ENCODE peak calls at places on chromosomes 3 and 15, in five cellular contexts. One of them, this sample, is unnamed.
A peak's percentile ranks its signal among the peaks of the same experiment; 100 is the strongest.

GRCh38 chr3:113533534-113533892 is 1.2 kb downstream of the SIDT1 start:
- DNase-seq in psoas muscle: no peak
- DNase-seq in sigmoid colon: no peak
- DNase-seq in esophagus muscularis mucosa: no peak
- DNase-seq in gastrocnemius medialis: no peak
- DNase-seq in this sample: no peak

GRCh38 chr3:65967376-65967775 is 71.3 kb downstream of the MAGI1 start:
- DNase-seq in psoas muscle: no peak
- DNase-seq in gastrocnemius medialis: no peak
- DNase-seq in esophagus muscularis mucosa: no peak
- DNase-seq in sigmoid colon: no peak
- DNase-seq in this sample: no peak

GRCh38 chr3:97297032-97297431 is 467.5 kb upstream of the ARL6 start:
- DNase-seq in psoas muscle: no peak
- DNase-seq in esophagus muscularis mucosa: no peak
- DNase-seq in gastrocnemius medialis: no peak
- DNase-seq in sigmoid colon: no peak
- DNase-seq in this sample: no peak

GRCh38 chr3:197365621-197366020 is 67.2 kb upstream of the DLG1 start:
- DNase-seq in gastrocnemius medialis: no peak
- DNase-seq in psoas muscle: no peak
- DNase-seq in esophagus muscularis mucosa: no peak
- DNase-seq in sigmoid colon: no peak
- DNase-seq in this sample: no peak

GRCh38 chr15:90902996-90903732 is at the start of gene MAN2A2:
- DNase-seq in esophagus muscularis mucosa: no peak
- DNase-seq in gastrocnemius medialis: peak; percentile 82
- DNase-seq in sigmoid colon: no peak
- DNase-seq in psoas muscle: peak; percentile 71
- DNase-seq in this sample: peak; percentile 53

GRCh38 chr3:147410126-147410517 is 957 bp downstream of the ZIC1 start:
- DNase-seq in esophagus muscularis mucosa: no peak
- DNase-seq in sigmoid colon: no peak
- DNase-seq in psoas muscle: no peak
- DNase-seq in gastrocnemius medialis: no peak
- DNase-seq in this sample: no peak

GRCh38 chr3:98734737-98735136 is 28.4 kb upstream of the ST3GAL6 start:
- DNase-seq in psoas muscle: no peak
- DNase-seq in sigmoid colon: no peak
- DNase-seq in gastrocnemius medialis: no peak
- DNase-seq in esophagus muscularis mucosa: no peak
- DNase-seq in this sample: no peak

GRCh38 chr15:36356978-36357582 is 222.3 kb upstream of the CDIN1 start:
- DNase-seq in psoas muscle: no peak
- DNase-seq in esophagus muscularis mucosa: no peak
- DNase-seq in gastrocnemius medialis: no peak
- DNase-seq in sigmoid colon: no peak
- DNase-seq in this sample: no peak

GRCh38 chr3:123343296-123344174 is 105.4 kb downstream of the ADCY5 start:
- DNase-seq in sigmoid colon: peak; percentile 66
- DNase-seq in esophagus muscularis mucosa: no peak
- DNase-seq in psoas muscle: no peak
- DNase-seq in gastrocnemius medialis: no peak
- DNase-seq in this sample: no peak

GRCh38 chr3:23161308-23161707 is 41.8 kb upstream of the UBE2E2 start:
- DNase-seq in esophagus muscularis mucosa: no peak
- DNase-seq in gastrocnemius medialis: no peak
- DNase-seq in sigmoid colon: no peak
- DNase-seq in psoas muscle: no peak
- DNase-seq in this sample: no peak

GRCh38 chr15:74402873-74403589 is 30.7 kb downstream of the SEMA7A start:
- DNase-seq in esophagus muscularis mucosa: no peak
- DNase-seq in sigmoid colon: no peak
- DNase-seq in gastrocnemius medialis: no peak
- DNase-seq in psoas muscle: no peak
- DNase-seq in this sample: no peak

GRCh38 chr3:60972599-60972998 is 278.7 kb downstream of the FHIT start:
- DNase-seq in sigmoid colon: no peak
- DNase-seq in psoas muscle: no peak
- DNase-seq in esophagus muscularis mucosa: no peak
- DNase-seq in gastrocnemius medialis: no peak
- DNase-seq in this sample: no peak

GRCh38 chr3:194042947-194043346 is 93.0 kb upstream of the HES1 start:
- DNase-seq in sigmoid colon: no peak
- DNase-seq in gastrocnemius medialis: no peak
- DNase-seq in psoas muscle: no peak
- DNase-seq in esophagus muscularis mucosa: no peak
- DNase-seq in this sample: no peak

GRCh38 chr15:27989428-27989827 is 109.7 kb downstream of the OCA2 start:
- DNase-seq in esophagus muscularis mucosa: peak; percentile 88
- DNase-seq in psoas muscle: no peak
- DNase-seq in sigmoid colon: no peak
- DNase-seq in gastrocnemius medialis: no peak
- DNase-seq in this sample: no peak

GRCh38 chr3:196280689-196281463 is 6.7 kb downstream of the PCYT1A start:
- DNase-seq in esophagus muscularis mucosa: no peak
- DNase-seq in gastrocnemius medialis: no peak
- DNase-seq in psoas muscle: no peak
- DNase-seq in sigmoid colon: no peak
- DNase-seq in this sample: no peak

GRCh38 chr3:195001961-195002861 is 268.7 kb downstream of the XXYLT1 start:
- DNase-seq in sigmoid colon: no peak
- DNase-seq in esophagus muscularis mucosa: no peak
- DNase-seq in psoas muscle: peak; percentile 55
- DNase-seq in gastrocnemius medialis: no peak
- DNase-seq in this sample: peak; percentile 40

GRCh38 chr15:56076651-56077050 is 83.2 kb upstream of the NEDD4 start:
- DNase-seq in gastrocnemius medialis: no peak
- DNase-seq in esophagus muscularis mucosa: no peak
- DNase-seq in psoas muscle: no peak
- DNase-seq in sigmoid colon: no peak
- DNase-seq in this sample: no peak

GRCh38 chr15:96367436-96368200 is 37.1 kb downstream of the NR2F2 start:
- DNase-seq in psoas muscle: no peak
- DNase-seq in sigmoid colon: no peak
- DNase-seq in esophagus muscularis mucosa: no peak
- DNase-seq in gastrocnemius medialis: no peak
- DNase-seq in this sample: no peak

GRCh38 chr15:29920515-29920914 is 98.2 kb upstream of the TJP1 start:
- DNase-seq in sigmoid colon: no peak
- DNase-seq in gastrocnemius medialis: no peak
- DNase-seq in psoas muscle: no peak
- DNase-seq in esophagus muscularis mucosa: no peak
- DNase-seq in this sample: no peak

GRCh38 chr3:89227218-89227617 is 119.8 kb downstream of the EPHA3 start:
- DNase-seq in sigmoid colon: no peak
- DNase-seq in esophagus muscularis mucosa: no peak
- DNase-seq in gastrocnemius medialis: no peak
- DNase-seq in psoas muscle: no peak
- DNase-seq in this sample: no peak

GRCh38 chr15:34119291-34119690 is 17.4 kb downstream of the PGBD4 start:
- DNase-seq in gastrocnemius medialis: no peak
- DNase-seq in esophagus muscularis mucosa: no peak
- DNase-seq in sigmoid colon: no peak
- DNase-seq in psoas muscle: no peak
- DNase-seq in this sample: no peak

GRCh38 chr3:196995027-196995426 is 26.4 kb upstream of the PIGZ start:
- DNase-seq in sigmoid colon: peak; percentile 22
- DNase-seq in psoas muscle: no peak
- DNase-seq in gastrocnemius medialis: no peak
- DNase-seq in esophagus muscularis mucosa: no peak
- DNase-seq in this sample: no peak

GRCh38 chr3:63132456-63133250 is 145.5 kb upstream of the SYNPR start:
- DNase-seq in gastrocnemius medialis: no peak
- DNase-seq in esophagus muscularis mucosa: peak; percentile 90
- DNase-seq in sigmoid colon: no peak
- DNase-seq in psoas muscle: no peak
- DNase-seq in this sample: no peak

GRCh38 chr3:45488581-45488980 is 100.2 kb downstream of the LARS2 start:
- DNase-seq in sigmoid colon: no peak
- DNase-seq in esophagus muscularis mucosa: no peak
- DNase-seq in psoas muscle: no peak
- DNase-seq in gastrocnemius medialis: no peak
- DNase-seq in this sample: no peak

GRCh38 chr3:61901986-61902385 is 340.6 kb downstream of the PTPRG start:
- DNase-seq in esophagus muscularis mucosa: no peak
- DNase-seq in psoas muscle: no peak
- DNase-seq in sigmoid colon: no peak
- DNase-seq in gastrocnemius medialis: no peak
- DNase-seq in this sample: no peak

GRCh38 chr3:132870596-132870995 is 148.4 kb upstream of the NPHP3 start:
- DNase-seq in gastrocnemius medialis: no peak
- DNase-seq in psoas muscle: no peak
- DNase-seq in sigmoid colon: no peak
- DNase-seq in esophagus muscularis mucosa: no peak
- DNase-seq in this sample: no peak

GRCh38 chr3:77079988-77080585 is 40.2 kb downstream of the ROBO2 start:
- DNase-seq in sigmoid colon: no peak
- DNase-seq in psoas muscle: no peak
- DNase-seq in esophagus muscularis mucosa: no peak
- DNase-seq in gastrocnemius medialis: no peak
- DNase-seq in this sample: no peak

GRCh38 chr3:112375117-112375516 is 42.2 kb downstream of the CD200 start:
- DNase-seq in psoas muscle: no peak
- DNase-seq in sigmoid colon: no peak
- DNase-seq in esophagus muscularis mucosa: no peak
- DNase-seq in gastrocnemius medialis: no peak
- DNase-seq in this sample: no peak

GRCh38 chr3:112373476-112373875 is 40.5 kb downstream of the CD200 start:
- DNase-seq in psoas muscle: no peak
- DNase-seq in esophagus muscularis mucosa: no peak
- DNase-seq in sigmoid colon: no peak
- DNase-seq in gastrocnemius medialis: no peak
- DNase-seq in this sample: no peak

GRCh38 chr3:112374334-112374734 is 41.4 kb downstream of the CD200 start:
- DNase-seq in sigmoid colon: no peak
- DNase-seq in psoas muscle: no peak
- DNase-seq in esophagus muscularis mucosa: no peak
- DNase-seq in gastrocnemius medialis: no peak
- DNase-seq in this sample: no peak

GRCh38 chr3:112372396-112372795 is 39.4 kb downstream of the CD200 start:
- DNase-seq in esophagus muscularis mucosa: no peak
- DNase-seq in sigmoid colon: no peak
- DNase-seq in gastrocnemius medialis: no peak
- DNase-seq in psoas muscle: no peak
- DNase-seq in this sample: no peak

GRCh38 chr3:112373924-112374323 is 41.0 kb downstream of the CD200 start:
- DNase-seq in esophagus muscularis mucosa: no peak
- DNase-seq in sigmoid colon: no peak
- DNase-seq in gastrocnemius medialis: no peak
- DNase-seq in psoas muscle: no peak
- DNase-seq in this sample: no peak
- H3K27ac ChIP-seq in esophagus muscularis mucosa: no peak overlapping the region
- H3K27ac ChIP-seq in sigmoid colon: no peak overlapping the region
- H3K27ac ChIP-seq in gastrocnemius medialis: peak overlapping the region; percentile 40
- H3K27ac ChIP-seq in psoas muscle: no peak overlapping the region
- H3K27ac ChIP-seq in this sample: no peak overlapping the region

DNA sequence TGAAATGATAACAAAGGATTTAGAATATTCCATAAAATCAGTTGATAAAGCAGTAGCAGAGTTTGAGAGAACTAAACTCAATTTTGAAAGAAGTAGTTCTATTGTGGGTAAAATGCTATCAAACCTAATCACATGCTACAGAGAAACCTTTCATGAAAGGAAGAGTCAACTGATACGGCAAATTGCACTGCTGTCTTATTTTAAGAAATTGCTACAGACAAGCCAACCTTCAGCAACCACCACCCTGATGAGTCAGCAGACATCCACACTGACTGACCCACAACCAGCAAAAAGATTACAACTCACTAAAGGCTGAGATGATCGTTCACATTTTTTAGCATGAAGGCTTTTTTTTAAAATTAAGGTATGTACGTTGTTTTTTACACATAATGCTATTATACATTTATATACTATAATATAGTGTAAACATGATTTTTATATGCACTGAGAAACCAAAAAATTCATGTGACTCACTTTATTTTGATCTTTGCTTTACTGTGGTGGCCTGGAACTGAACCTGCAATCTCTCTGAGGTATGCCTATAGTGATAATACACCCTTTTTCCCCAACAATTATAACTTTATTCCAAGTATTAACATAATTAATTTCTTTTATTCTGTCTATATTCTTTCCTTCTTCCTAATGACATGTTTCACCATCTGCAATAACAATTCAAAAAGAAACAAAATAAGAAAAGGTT is 109.9 kb downstream of the TBC1D5 start:
- DNase-seq in gastrocnemius medialis: peak; percentile 47
- DNase-seq in sigmoid colon: no peak
- DNase-seq in psoas muscle: peak; percentile 20
- DNase-seq in esophagus muscularis mucosa: no peak
- DNase-seq in this sample: peak; percentile 36
- H3K27ac ChIP-seq in gastrocnemius medialis: peak overlapping the region; percentile 67
- H3K27ac ChIP-seq in sigmoid colon: no peak overlapping the region
- H3K27ac ChIP-seq in psoas muscle: peak overlapping the region; percentile 71
- H3K27ac ChIP-seq in esophagus muscularis mucosa: no peak overlapping the region
- H3K27ac ChIP-seq in this sample: no peak overlapping the region

DNA sequence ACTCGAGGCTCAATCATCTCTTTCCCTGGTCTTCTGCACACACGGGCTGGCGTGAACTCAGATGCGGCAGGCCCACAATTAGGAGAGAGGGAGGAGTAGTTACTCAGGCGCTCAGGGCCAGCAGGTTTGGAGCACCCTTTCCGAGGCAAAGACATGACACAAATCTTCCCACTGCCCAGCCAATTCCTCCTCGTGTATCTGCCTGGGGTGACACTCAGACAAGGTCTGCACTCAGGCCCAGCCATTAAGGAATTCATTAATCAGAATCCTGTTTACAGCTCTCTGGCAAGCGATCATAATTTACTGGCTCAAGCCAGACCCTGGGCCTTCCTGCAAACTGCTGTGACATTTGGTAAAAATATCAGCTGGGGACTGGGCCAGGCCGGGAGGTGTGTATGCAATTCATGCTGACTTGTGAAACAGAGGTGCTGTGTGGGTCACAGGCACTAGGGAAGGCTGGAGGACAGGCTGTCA is 68.1 kb upstream of the TLE3 start:
- DNase-seq in psoas muscle: peak; percentile 75
- DNase-seq in sigmoid colon: peak; percentile 90
- DNase-seq in esophagus muscularis mucosa: no peak
- DNase-seq in gastrocnemius medialis: peak; percentile 80
- DNase-seq in this sample: no peak
- H3K27ac ChIP-seq in psoas muscle: peak overlapping the region; percentile 82
- H3K27ac ChIP-seq in sigmoid colon: peak overlapping the region; percentile 82
- H3K27ac ChIP-seq in esophagus muscularis mucosa: peak overlapping the region; percentile 68
- H3K27ac ChIP-seq in gastrocnemius medialis: peak overlapping the region; percentile 84
- H3K27ac ChIP-seq in this sample: no peak overlapping the region

GRCh38 chr3:72949016-72949415 is 47.6 kb upstream of the PPP4R2 start:
- DNase-seq in esophagus muscularis mucosa: no peak
- DNase-seq in gastrocnemius medialis: no peak
- DNase-seq in sigmoid colon: no peak
- DNase-seq in psoas muscle: no peak
- DNase-seq in this sample: no peak

GRCh38 chr3:72950372-72950771 is 46.2 kb upstream of the PPP4R2 start:
- DNase-seq in sigmoid colon: no peak
- DNase-seq in gastrocnemius medialis: no peak
- DNase-seq in psoas muscle: no peak
- DNase-seq in esophagus muscularis mucosa: no peak
- DNase-seq in this sample: no peak

GRCh38 chr3:72953325-72953956 is 43.2 kb upstream of the PPP4R2 start:
- DNase-seq in gastrocnemius medialis: no peak
- DNase-seq in sigmoid colon: no peak
- DNase-seq in psoas muscle: no peak
- DNase-seq in esophagus muscularis mucosa: no peak
- DNase-seq in this sample: peak; percentile 47

GRCh38 chr3:72951259-72951722 is 45.3 kb upstream of the PPP4R2 start:
- DNase-seq in psoas muscle: no peak
- DNase-seq in gastrocnemius medialis: no peak
- DNase-seq in esophagus muscularis mucosa: no peak
- DNase-seq in sigmoid colon: no peak
- DNase-seq in this sample: no peak

GRCh38 chr3:72950801-72951200 is 45.8 kb upstream of the PPP4R2 start:
- DNase-seq in psoas muscle: no peak
- DNase-seq in esophagus muscularis mucosa: no peak
- DNase-seq in sigmoid colon: no peak
- DNase-seq in gastrocnemius medialis: no peak
- DNase-seq in this sample: no peak
- H3K27ac ChIP-seq in psoas muscle: no peak overlapping the region
- H3K27ac ChIP-seq in esophagus muscularis mucosa: no peak overlapping the region
- H3K27ac ChIP-seq in sigmoid colon: no peak overlapping the region
- H3K27ac ChIP-seq in gastrocnemius medialis: no peak overlapping the region
- H3K27ac ChIP-seq in this sample: no peak overlapping the region